ENCODE peak calls at places on chromosome 15, in seven cellular contexts. V is HCT116, Q is neural progenitor cell, L is MM.1S, G is OCI-LY7, F is SK-N-SH, R is PC-3. E is an unnamed sample.

GRCh38 chr15:39411102-39411989 is 169.5 kb upstream of the THBS1 start:
- DNase-seq in Q (no peak), R (no peak), F (no peak), L (peak; percentile 63), V (no peak), G (no peak), E (no peak)

GRCh38 chr15:73633991-73634495 is 854 bp upstream of the NPTN start:
- DNase-seq in V (peak; percentile 85), F (no peak), Q (no peak), L (no peak), G (no peak), R (peak; percentile 98), E (peak; percentile 60)

GRCh38 chr15:73952913-73953750 is 26.9 kb downstream of the LOXL1 start:
- DNase-seq in G (no peak), V (no peak), R (peak; percentile 13), F (peak; percentile 13), Q (no peak), L (no peak), E (no peak)

GRCh38 chr15:42133892-42134502 is 22.4 kb downstream of the PLA2G4F start:
- DNase-seq in L (peak; percentile 48), V (peak; percentile 34), Q (peak; percentile 68), G (peak; percentile 66), F (peak; percentile 50), R (peak; percentile 79), E (peak; percentile 42)

GRCh38 chr15:60074181-60074885 is 70.2 kb downstream of the FOXB1 start:
- DNase-seq in G (no peak), F (no peak), L (no peak), R (peak; percentile 63), V (no peak), Q (no peak), E (peak; percentile 21)

GRCh38 chr15:100094127-100094510 is 247.7 kb downstream of the ADAMTS17 start:
- DNase-seq in V (no peak), Q (no peak), F (no peak), R (no peak), L (no peak), G (no peak), E (no peak)

GRCh38 chr15:60086676-60087446 is 82.8 kb downstream of the FOXB1 start:
- DNase-seq in R (no peak), L (no peak), F (no peak), V (no peak), G (no peak), Q (no peak), E (no peak)

GRCh38 chr15:77985031-77985930 is 92.2 kb downstream of the TBC1D2B start:
- DNase-seq in Q (no peak), R (no peak), F (no peak), G (no peak), V (no peak), L (no peak), E (no peak)

GRCh38 chr15:41891946-41892345 is 1.9 kb downstream of the SPTBN5 start:
- DNase-seq in G (no peak), R (no peak), Q (no peak), V (no peak), L (no peak), F (peak; percentile 22), E (no peak)

GRCh38 chr15:45333550-45333949 is 44.8 kb downstream of the GATM start:
- DNase-seq in R (peak; percentile 10), G (no peak), V (no peak), F (peak; percentile 59), L (no peak), Q (no peak), E (peak; percentile 64)

GRCh38 chr15:57562220-57562769 is 29.4 kb upstream of the MYZAP start:
- DNase-seq in F (peak; percentile 55), R (no peak), Q (no peak), L (no peak), G (no peak), V (no peak), E (no peak)

GRCh38 chr15:67863442-67863987 is 23.7 kb upstream of the RNU6-1 start:
- DNase-seq in R (peak; percentile 74), G (peak; percentile 89), V (peak; percentile 46), F (peak; percentile 90), L (peak; percentile 72), Q (peak; percentile 93), E (peak; percentile 92)

GRCh38 chr15:71462638-71463037 is 347.4 kb downstream of the THSD4 start:
- DNase-seq in G (no peak), V (no peak), Q (no peak), L (no peak), R (no peak), F (no peak), E (no peak)

GRCh38 chr15:92451225-92451825 is 57.6 kb downstream of the ST8SIA2 start:
- DNase-seq in L (no peak), R (peak; percentile 23), G (no peak), V (no peak), F (no peak), Q (no peak), E (no peak)

GRCh38 chr15:25247418-25248030 is 191.3 kb downstream of the UBE3A start:
- DNase-seq in R (no peak), L (no peak), V (no peak), Q (no peak), F (no peak), G (no peak), E (no peak)

GRCh38 chr15:69044899-69045298 is 30.4 kb downstream of the NOX5 start:
- DNase-seq in Q (no peak), L (no peak), G (no peak), F (no peak), V (no peak), R (peak; percentile 93), E (no peak)

DNA sequence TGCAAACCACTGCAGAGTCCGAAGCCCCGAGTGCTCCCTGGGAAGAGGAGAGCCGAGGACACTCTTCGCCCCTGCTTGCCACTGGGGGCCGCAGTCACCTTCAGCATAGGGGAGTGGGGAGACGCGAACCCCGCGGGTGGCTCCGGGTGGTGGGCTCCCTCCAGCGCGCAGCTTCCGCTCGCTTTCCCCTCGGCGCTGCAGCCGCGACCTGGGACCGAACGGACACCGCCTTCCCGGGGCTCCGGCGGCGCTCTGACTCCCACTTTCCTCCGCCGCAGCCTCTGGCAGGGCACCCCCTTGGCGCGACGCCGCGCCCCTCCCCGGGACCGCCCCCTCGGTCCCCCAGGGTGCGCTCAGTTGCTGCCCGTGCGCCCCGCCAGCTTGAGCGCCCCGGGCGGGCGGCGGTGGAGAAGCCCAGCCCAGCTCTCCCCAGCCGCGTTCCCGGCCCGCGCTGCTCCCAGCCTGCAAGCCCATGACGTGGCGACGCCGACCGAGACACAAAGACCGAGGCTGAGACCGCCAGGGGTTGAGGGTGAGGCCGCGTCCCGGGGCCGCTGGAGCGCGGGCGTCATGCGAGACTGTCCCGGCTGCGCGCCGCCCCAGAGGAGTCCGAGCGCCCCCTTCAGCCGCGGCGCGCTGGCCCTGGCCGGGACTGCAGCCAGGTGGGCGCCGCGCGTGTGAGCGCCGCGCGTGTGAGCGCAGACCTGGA is at the start of gene MINAR1:
- DNase-seq in R (peak; percentile 23), Q (peak; percentile 75), G (no peak), V (no peak), L (no peak), F (peak; percentile 84), E (peak; percentile 65)
- TF ChIP-seq EZH2phosphoT487 in R (no peak), Q (peak; percentile 78), G (no peak), V (no peak), L (no peak), F (no peak), E (peak; percentile 20)

GRCh38 chr15:50777045-50777444 is 11.5 kb upstream of the SPPL2A start:
- DNase-seq in L (no peak), Q (no peak), G (no peak), R (no peak), F (no peak), V (no peak), E (no peak)

GRCh38 chr15:50778089-50778488 is 12.6 kb upstream of the SPPL2A start:
- DNase-seq in F (no peak), Q (no peak), R (no peak), V (no peak), L (no peak), G (no peak), E (no peak)

GRCh38 chr15:50773389-50773788 is 7.9 kb upstream of the SPPL2A start:
- DNase-seq in R (no peak), V (no peak), F (no peak), L (no peak), Q (no peak), G (no peak), E (no peak)

DNA sequence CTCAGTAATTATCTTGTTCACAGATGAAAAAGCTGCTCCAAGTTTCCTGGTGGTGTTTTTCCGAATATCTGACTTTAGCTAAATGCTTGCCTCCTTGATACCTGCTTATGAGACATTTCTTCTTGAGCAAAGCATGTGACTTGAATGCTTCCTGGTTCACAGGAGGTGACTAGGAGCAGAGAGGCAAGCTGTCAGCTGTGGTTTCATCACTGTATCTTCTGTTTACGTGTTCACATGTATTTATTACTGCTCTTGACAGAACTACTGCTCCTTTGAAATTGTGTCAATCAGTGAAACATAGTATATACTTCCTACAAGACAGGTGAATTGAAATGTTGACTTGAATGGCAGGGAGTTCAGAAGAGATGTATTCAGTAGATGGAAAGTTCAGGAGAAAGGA is 8.9 kb upstream of the SPPL2A start:
- DNase-seq in Q (no peak), F (no peak), G (no peak), L (peak; percentile 32), V (no peak), R (no peak), E (peak; percentile 46)
- H2AFZ ChIP-seq in Q (no peak overlapping the region), F (no peak overlapping the region), G (peak overlapping the region; percentile 3), L (peak overlapping the region; percentile 7), V (no peak overlapping the region), R (no peak overlapping the region), E (no peak overlapping the region)

DNA sequence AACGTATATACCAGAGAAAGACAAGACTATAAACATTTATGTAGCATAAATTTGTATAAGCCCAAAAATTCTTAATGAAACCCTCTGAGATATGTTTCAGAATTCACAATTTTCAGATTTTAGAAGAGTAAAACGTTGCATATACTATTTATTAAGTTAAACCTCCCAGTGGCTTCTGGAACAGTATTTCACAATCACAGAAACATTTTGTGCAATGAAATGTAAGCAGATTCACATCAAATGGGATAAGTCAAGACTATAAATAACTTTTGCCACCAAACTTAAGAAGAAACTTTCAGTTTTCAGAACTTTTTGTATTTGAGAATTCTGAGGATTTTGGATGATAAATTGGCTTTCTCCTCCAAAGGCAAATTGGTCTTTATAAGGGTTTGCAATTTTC is 9.2 kb downstream of the SLTM start:
- DNase-seq in R (no peak), G (no peak), L (no peak), F (no peak), Q (no peak), V (no peak), E (no peak)
- H3K27ac ChIP-seq in R (no peak overlapping the region), G (peak overlapping the region; percentile 44), L (no peak overlapping the region), F (peak overlapping the region; percentile 41), Q (no peak overlapping the region), V (no peak overlapping the region), E (peak overlapping the region; percentile 17)

DNA sequence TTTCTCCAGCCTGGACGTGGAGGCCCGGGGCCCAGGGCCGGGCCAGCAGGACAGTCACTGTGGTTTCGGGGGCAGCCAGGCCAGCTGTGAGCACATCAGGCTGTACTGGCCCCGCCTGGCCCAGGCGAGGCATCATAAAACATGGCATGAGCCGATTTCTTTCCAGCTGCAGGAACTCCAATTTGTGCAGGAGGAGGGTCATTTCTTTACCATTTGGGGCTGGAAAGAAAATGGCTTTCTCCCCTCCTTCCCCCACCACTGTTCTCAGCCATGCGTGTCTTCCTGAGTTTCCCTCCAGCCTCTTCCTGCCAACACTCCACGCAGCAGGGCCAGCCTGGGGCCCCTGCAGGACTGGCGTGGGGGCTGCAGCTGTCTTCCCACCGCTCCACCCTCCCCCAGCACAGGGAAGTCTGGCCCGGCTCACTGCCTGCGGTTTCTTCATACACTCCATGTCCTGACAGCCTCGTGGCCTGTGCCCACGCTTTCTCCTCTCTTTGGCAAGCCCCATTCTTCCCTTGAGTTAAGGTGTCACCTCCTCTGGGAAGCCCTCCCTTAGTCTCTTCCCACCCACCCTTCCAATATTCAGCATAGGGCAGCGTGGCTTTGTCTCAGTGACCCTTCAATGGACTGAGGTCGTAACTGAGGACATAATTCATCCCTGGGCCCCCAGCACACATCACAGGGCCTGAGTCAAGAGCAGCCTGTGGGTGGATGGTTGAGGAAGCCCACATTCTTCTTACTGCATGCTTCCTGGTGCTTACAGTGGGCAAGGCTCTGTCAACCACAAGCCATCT is 135.8 kb downstream of the CHSY1 start:
- DNase-seq in V (no peak), F (no peak), G (no peak), L (no peak), R (no peak), Q (no peak), E (peak; percentile 59)
- TF ChIP-seq EZH2phosphoT487 in V (no peak), F (no peak), G (no peak), L (no peak), R (no peak), Q (no peak), E (no peak)

E was measured in hepatocyte.